ENCODE peak calls at places on chromosomes 13 and 19, in four cellular contexts. One of them, this sample, is unnamed.

GRCh38 chr19:28705008-28705407 is 507.9 kb downstream of the UQCRFS1 start:
- DNase-seq in NCI-H187: no peak
- DNase-seq in transverse colon: no peak
- DNase-seq in GM19239: no peak
- DNase-seq in this sample: no peak

GRCh38 chr19:18156841-18157464 is 4.0 kb downstream of the PIK3R2 start:
- DNase-seq in NCI-H187: no peak
- DNase-seq in transverse colon: peak; percentile 94
- DNase-seq in GM19239: no peak
- DNase-seq in this sample: no peak

GRCh38 chr13:110546933-110547332 is 14.6 kb downstream of the RAB20 start:
- DNase-seq in NCI-H187: no peak
- DNase-seq in transverse colon: peak; percentile 93
- DNase-seq in GM19239: no peak
- DNase-seq in this sample: no peak

GRCh38 chr19:11160119-11160768 is 4.7 kb upstream of the SPC24 start:
- DNase-seq in NCI-H187: no peak
- DNase-seq in transverse colon: no peak
- DNase-seq in GM19239: no peak
- DNase-seq in this sample: no peak

GRCh38 chr19:45442927-45443461 is 19.3 kb upstream of the ERCC1 start:
- DNase-seq in NCI-H187: no peak
- DNase-seq in transverse colon: peak; percentile 52
- DNase-seq in GM19239: no peak
- DNase-seq in this sample: no peak

GRCh38 chr19:12126707-12127106 is 13.4 kb downstream of the ZNF20 start:
- DNase-seq in NCI-H187: no peak
- DNase-seq in transverse colon: no peak
- DNase-seq in GM19239: no peak
- DNase-seq in this sample: no peak

GRCh38 chr13:44088911-44089851 is 209.5 kb downstream of the LACC1 start:
- DNase-seq in NCI-H187: no peak
- DNase-seq in transverse colon: no peak
- DNase-seq in GM19239: no peak
- DNase-seq in this sample: peak; percentile 14

GRCh38 chr13:112697756-112698655 is 8.2 kb downstream of the ATP11A start:
- DNase-seq in NCI-H187: no peak
- DNase-seq in transverse colon: no peak
- DNase-seq in GM19239: no peak
- DNase-seq in this sample: no peak

GRCh38 chr13:20616059-20616797 is 49.3 kb downstream of the IFT88 start:
- DNase-seq in NCI-H187: no peak
- DNase-seq in transverse colon: no peak
- DNase-seq in GM19239: no peak
- DNase-seq in this sample: no peak

This sample was measured in GM06990.